ENCODE peak calls at places on chromosomes 6 and 20, in six cellular contexts. E, D, R, Y, P and J are unnamed samples.

GRCh38 chr20:20130399-20130798 is 78.1 kb downstream of the CFAP61 start:
- DNase-seq in E (no peak), D (no peak), R (no peak), Y (no peak), P (no peak), J (peak)

GRCh38 chr20:21503345-21503744 is 10.5 kb downstream of the NKX2-2 start:
- DNase-seq in E (peak), D (no peak), R (no peak), Y (no peak), P (peak), J (peak)

GRCh38 chr6:151379933-151380847 is 11.2 kb downstream of the ZBTB2 start:
- DNase-seq in E (no peak), D (no peak), R (no peak), Y (peak), P (no peak), J (no peak)

GRCh38 chr20:62726276-62726675 is 17.6 kb downstream of the NTSR1 start:
- DNase-seq in E (no peak), D (no peak), R (no peak), Y (no peak), P (no peak), J (no peak)

GRCh38 chr6:28996844-28997502 is 8.1 kb downstream of the ZNF311 start:
- DNase-seq in E (peak), D (no peak), R (no peak), Y (no peak), P (no peak), J (no peak)

GRCh38 chr6:129686941-129687627 is 22.9 kb downstream of the ARHGAP18 start:
- DNase-seq in E (peak), D (no peak), R (no peak), Y (no peak), P (no peak), J (peak)

GRCh38 chr6:25991785-25992412 is 29.3 kb downstream of the TRIM38 start:
- DNase-seq in E (peak), D (peak), R (peak), Y (peak), P (peak), J (peak)

GRCh38 chr20:24146231-24146634 is 157.7 kb upstream of the GGTLC1 start:
- DNase-seq in E (no peak), D (no peak), R (no peak), Y (no peak), P (no peak), J (no peak)

GRCh38 chr6:34513628-34514027 is 42.5 kb downstream of the SPDEF start:
- DNase-seq in E (no peak), D (peak), R (no peak), Y (no peak), P (no peak), J (no peak)

GRCh38 chr6:157954150-157955117 is 27.2 kb upstream of the SYNJ2 start:
- DNase-seq in E (peak), D (no peak), R (peak), Y (no peak), P (no peak), J (peak)

GRCh38 chr6:17280138-17280537 is 1.0 kb upstream of the RBM24 start:
- DNase-seq in E (no peak), D (no peak), R (no peak), Y (no peak), P (no peak), J (no peak)

GRCh38 chr6:90712165-90712564 is 125.3 kb upstream of the MAP3K7 start:
- DNase-seq in E (no peak), D (no peak), R (no peak), Y (no peak), P (no peak), J (no peak)

GRCh38 chr20:32828029-32828666 is 8.4 kb downstream of the MAPRE1 start:
- DNase-seq in E (peak), D (no peak), R (no peak), Y (no peak), P (no peak), J (no peak)

GRCh38 chr6:30544666-30545272 is 11.5 kb downstream of the GNL1 start:
- DNase-seq in E (peak), D (no peak), R (no peak), Y (no peak), P (no peak), J (peak)

GRCh38 chr20:41149679-41150131 is 12.4 kb downstream of the PLCG1 start:
- DNase-seq in E (peak), D (no peak), R (no peak), Y (peak), P (no peak), J (peak)

GRCh38 chr6:131250121-131250520 is 114.9 kb downstream of the AKAP7 start:
- DNase-seq in E (peak), D (peak), R (no peak), Y (peak), P (peak), J (peak)

GRCh38 chr6:84013931-84014330 is 19.6 kb upstream of the MRAP2 start:
- DNase-seq in E (no peak), D (no peak), R (no peak), Y (no peak), P (no peak), J (no peak)

GRCh38 chr20:36768768-36769430 is 4.7 kb downstream of the DSN1 start:
- DNase-seq in E (peak), D (no peak), R (no peak), Y (no peak), P (no peak), J (no peak)

GRCh38 chr6:16182428-16182827 is 53.5 kb downstream of the MYLIP start:
- DNase-seq in E (no peak), D (no peak), R (no peak), Y (no peak), P (no peak), J (no peak)

GRCh38 chr6:17705778-17706579 is 746 bp downstream of the NUP153 start:
- DNase-seq in E (peak), D (peak), R (peak), Y (peak), P (peak), J (peak)

GRCh38 chr20:62330576-62331317 is 27.9 kb downstream of the ADRM1 start:
- DNase-seq in E (no peak), D (no peak), R (no peak), Y (peak), P (no peak), J (no peak)

GRCh38 chr6:37690964-37691735 is 6.5 kb downstream of the MDGA1 start:
- DNase-seq in E (peak), D (no peak), R (no peak), Y (no peak), P (no peak), J (no peak)

GRCh38 chr20:3400260-3401155 is 7.0 kb downstream of the DNAAF9 start:
- DNase-seq in E (no peak), D (no peak), R (no peak), Y (no peak), P (no peak), J (no peak)

GRCh38 chr6:159353193-159353592 is 184.0 kb downstream of the FNDC1 start:
- DNase-seq in E (no peak), D (no peak), R (no peak), Y (no peak), P (no peak), J (no peak)

GRCh38 chr6:116246089-116246488 is 7.8 kb downstream of the TSPYL4 start:
- DNase-seq in E (peak), D (no peak), R (no peak), Y (no peak), P (no peak), J (no peak)

GRCh38 chr6:16902520-16902919 is 141.3 kb upstream of the ATXN1 start:
- DNase-seq in E (no peak), D (no peak), R (no peak), Y (no peak), P (no peak), J (no peak)

GRCh38 chr6:110581682-110582081 is 105.3 kb upstream of the SLC22A16 start:
- DNase-seq in E (no peak), D (no peak), R (no peak), Y (no peak), P (no peak), J (no peak)

GRCh38 chr6:65259080-65259479 is 447.9 kb downstream of the EYS start:
- DNase-seq in E (peak), D (no peak), R (no peak), Y (no peak), P (no peak), J (peak)

GRCh38 chr6:141540207-141540606 is 592.5 kb upstream of the GJE1 start:
- DNase-seq in E (no peak), D (no peak), R (no peak), Y (no peak), P (no peak), J (no peak)

GRCh38 chr6:53321701-53322100 is 27.0 kb downstream of the ELOVL5 start:
- DNase-seq in E (no peak), D (no peak), R (no peak), Y (no peak), P (no peak), J (no peak)

GRCh38 chr6:79170915-79171314 is 63.6 kb downstream of the HMGN3 start:
- DNase-seq in E (peak), D (no peak), R (no peak), Y (no peak), P (no peak), J (no peak)

GRCh38 chr6:127878115-127878514 is 22.7 kb downstream of the THEMIS start:
- DNase-seq in E (no peak), D (no peak), R (no peak), Y (no peak), P (no peak), J (no peak)

GRCh38 chr20:58710481-58711265 is 18.1 kb downstream of the NPEPL1 start:
- DNase-seq in E (no peak), D (peak), R (no peak), Y (no peak), P (no peak), J (peak)

GRCh38 chr20:52953020-52953419 is 19.1 kb upstream of the TSHZ2 start:
- DNase-seq in E (no peak), D (no peak), R (no peak), Y (no peak), P (no peak), J (no peak)

GRCh38 chr6:167786859-167787675 is 39.6 kb upstream of the AFDN start:
- DNase-seq in E (no peak), D (peak), R (no peak), Y (no peak), P (no peak), J (no peak)

GRCh38 chr6:10141756-10142443 is 273.0 kb downstream of the TFAP2A start:
- DNase-seq in E (no peak), D (no peak), R (no peak), Y (no peak), P (no peak), J (no peak)

GRCh38 chr6:35048031-35048613 is 93.0 kb downstream of the TCP11 start:
- DNase-seq in E (no peak), D (no peak), R (no peak), Y (no peak), P (no peak), J (peak)

DNA sequence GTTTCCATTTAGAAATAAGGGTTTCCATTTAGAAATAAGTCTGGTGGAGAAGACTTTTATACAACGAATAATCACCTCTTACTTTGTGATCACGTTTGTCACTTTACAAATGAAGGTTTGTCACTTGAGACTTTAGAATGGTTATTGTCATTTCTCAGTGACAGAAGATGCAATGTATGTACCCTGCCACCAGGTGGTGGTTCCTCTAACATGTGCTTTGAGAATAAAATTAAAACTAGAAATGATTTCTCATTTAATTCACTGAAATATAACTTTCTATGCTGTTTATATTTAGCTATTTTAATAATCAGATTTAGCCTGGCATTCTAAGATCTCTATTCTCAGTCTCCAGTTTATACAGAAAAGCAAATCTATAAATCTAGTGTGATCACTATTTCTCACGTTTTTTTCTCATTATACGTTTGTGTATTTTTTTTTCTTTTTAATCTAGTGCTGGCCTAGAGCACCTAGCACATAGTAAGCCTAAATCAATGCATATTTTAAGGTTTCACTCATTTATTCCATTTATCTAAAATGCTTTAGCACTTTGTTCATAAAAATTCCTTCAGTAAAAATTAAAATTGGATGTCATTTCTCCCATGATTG is 57.4 kb upstream of the TFAP2D start:
- DNase-seq in E (peak), D (no peak), R (no peak), Y (no peak), P (no peak), J (peak)
- TF ChIP-seq CTCF in E (peak), D (no peak), R (peak), Y (peak), P (peak), J (peak)

GRCh38 chr6:169409742-169410312 is 156.2 kb upstream of the THBS2 start:
- DNase-seq in E (no peak), D (no peak), R (no peak), Y (no peak), P (no peak), J (peak)
- TF ChIP-seq CTCF in E (no peak), D (no peak), R (no peak), Y (no peak), P (no peak), J (no peak)

GRCh38 chr6:163554663-163555062 is 140.1 kb downstream of the QKI start:
- DNase-seq in E (peak), D (peak), R (no peak), Y (peak), P (no peak), J (peak)
- TF ChIP-seq CTCF in E (peak), D (peak), R (peak), Y (peak), P (peak), J (peak)

GRCh38 chr20:54668271-54669053 is 193.1 kb downstream of the DOK5 start:
- DNase-seq in E (peak), D (no peak), R (peak), Y (no peak), P (peak), J (peak)
- TF ChIP-seq CTCF in E (peak), D (no peak), R (peak), Y (peak), P (peak), J (peak)

DNA sequence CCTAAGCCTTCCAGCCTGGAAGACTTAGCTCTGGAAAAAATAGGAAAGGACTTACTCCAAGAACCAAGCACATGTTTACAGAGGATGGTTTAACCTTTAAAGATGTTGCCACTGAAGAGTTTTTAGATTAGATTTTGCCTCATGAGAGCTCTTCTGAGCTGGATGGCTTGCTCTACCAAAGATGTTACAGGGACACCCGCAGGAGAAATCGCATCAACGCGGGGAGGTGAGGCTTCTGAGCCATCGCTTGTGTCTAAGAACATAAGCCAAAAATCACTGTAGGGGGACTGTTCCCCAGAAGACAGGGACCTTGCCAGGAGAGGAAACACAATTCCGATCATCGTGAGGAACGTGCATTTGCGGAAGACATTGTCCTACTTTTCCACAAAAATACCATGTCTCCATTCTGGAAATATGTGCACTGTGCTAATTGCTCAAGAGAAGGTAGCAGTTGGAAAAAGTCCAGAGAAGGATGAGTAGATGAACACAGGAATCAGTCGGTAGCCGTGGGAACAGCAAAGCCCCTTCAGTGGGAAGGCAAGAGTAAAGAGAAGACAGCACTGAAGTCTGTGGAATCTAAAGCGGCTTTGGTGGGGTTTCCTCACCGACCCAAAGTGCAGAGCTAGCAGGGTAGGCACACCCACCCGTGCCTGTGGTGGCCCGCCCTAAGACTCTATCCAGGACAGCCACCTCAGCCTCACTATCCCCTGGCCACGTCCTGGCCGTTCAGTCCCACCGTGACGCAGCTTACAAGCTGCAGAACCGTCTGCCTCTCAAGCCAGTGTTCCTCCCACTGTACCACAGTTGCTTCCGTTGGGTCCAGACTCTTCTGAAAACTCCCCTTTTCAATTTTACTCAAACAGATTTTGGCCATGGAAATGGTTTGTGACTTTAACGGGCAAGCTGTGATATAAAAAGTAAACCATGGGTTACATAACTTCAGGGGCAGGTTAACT is 334.8 kb downstream of the NRN1 start:
- DNase-seq in E (no peak), D (no peak), R (no peak), Y (peak), P (no peak), J (no peak)
- TF ChIP-seq CTCF in E (no peak), D (no peak), R (no peak), Y (no peak), P (no peak), J (no peak)